ENCODE peak calls at places on chromosomes 3 and 15, in four cellular contexts. L, Z, N and I are unnamed samples.

GRCh38 chr3:18649666-18650363 is 224.7 kb upstream of the SATB1 start:
- DNase-seq in L (no peak), Z (no peak), N (no peak), I (no peak)

GRCh38 chr3:46321461-46322104 is 32.3 kb upstream of the CCR2 start:
- DNase-seq in L (no peak), Z (no peak), N (no peak), I (no peak)

GRCh38 chr3:185654758-185655145 is 68.7 kb downstream of the SENP2 start:
- DNase-seq in L (no peak), Z (no peak), N (no peak), I (no peak)

GRCh38 chr15:51991141-51991540 is 19.6 kb upstream of the LEO1 start:
- DNase-seq in L (no peak), Z (no peak), N (no peak), I (no peak)

GRCh38 chr3:16794251-16794650 is 90.5 kb upstream of the PLCL2 start:
- DNase-seq in L (no peak), Z (no peak), N (no peak), I (no peak)

GRCh38 chr15:78625621-78626280 is 5.0 kb upstream of the CHRNA3 start:
- DNase-seq in L (no peak), Z (no peak), N (no peak), I (no peak)

GRCh38 chr3:72288955-72289707 is 504.2 kb upstream of the PROK2 start:
- DNase-seq in L (no peak), Z (peak), N (peak), I (no peak)

GRCh38 chr3:42690766-42691680 is 5.7 kb downstream of the KLHL40 start:
- DNase-seq in L (no peak), Z (no peak), N (no peak), I (no peak)

GRCh38 chr3:50177346-50177745 is 14.1 kb upstream of the GNAT1 start:
- DNase-seq in L (peak), Z (no peak), N (no peak), I (no peak)

GRCh38 chr3:58274027-58274614 is 31.9 kb upstream of the RPP14 start:
- DNase-seq in L (no peak), Z (no peak), N (peak), I (no peak)

GRCh38 chr3:142778541-142778940 is 54.7 kb downstream of the TRPC1 start:
- DNase-seq in L (no peak), Z (no peak), N (no peak), I (no peak)

GRCh38 chr3:48899298-48899697 is 616 bp upstream of the SLC25A20 start:
- DNase-seq in L (no peak), Z (no peak), N (no peak), I (no peak)

GRCh38 chr15:87844031-87844430 is 412.5 kb downstream of the NTRK3 start:
- DNase-seq in L (no peak), Z (no peak), N (peak), I (no peak)

GRCh38 chr3:44529927-44530326 is 25.1 kb upstream of the ZKSCAN7 start:
- DNase-seq in L (no peak), Z (no peak), N (no peak), I (no peak)

GRCh38 chr3:146781059-146781458 is 175.9 kb upstream of the PLSCR5 start:
- DNase-seq in L (no peak), Z (no peak), N (no peak), I (no peak)

GRCh38 chr3:74883690-74884089 is 269.2 kb upstream of the CNTN3 start:
- DNase-seq in L (no peak), Z (no peak), N (no peak), I (no peak)

GRCh38 chr3:177750436-177750835 is 553.2 kb upstream of the TBL1XR1 start:
- DNase-seq in L (no peak), Z (no peak), N (no peak), I (no peak)

GRCh38 chr3:149638401-149639092 is 19.3 kb downstream of the WWTR1 start:
- DNase-seq in L (no peak), Z (no peak), N (peak), I (no peak)

GRCh38 chr3:15380980-15381890 is 46.1 kb downstream of the METTL6 start:
- DNase-seq in L (no peak), Z (no peak), N (no peak), I (no peak)

GRCh38 chr3:52092891-52093290 is 36.5 kb upstream of the DUSP7 start:
- DNase-seq in L (peak), Z (no peak), N (no peak), I (no peak)

GRCh38 chr15:55740479-55740878 is 2.5 kb downstream of the PRTG start:
- DNase-seq in L (no peak), Z (no peak), N (no peak), I (no peak)
- H3K4me3 ChIP-seq in L (no peak), Z (no peak), N (no peak), I (no peak)

GRCh38 chr15:58923696-58924300 is 9.7 kb downstream of the SLTM start:
- DNase-seq in L (no peak), Z (no peak), N (no peak), I (peak)
- H3K27ac ChIP-seq in L (no peak), Z (no peak), N (no peak), I (peak)

GRCh38 chr3:23760325-23760724 is 45.4 kb upstream of the UBE2E1 start:
- DNase-seq in L (no peak), Z (no peak), N (no peak), I (no peak)
- TF ChIP-seq CTCF in L (no peak), Z (no peak), N (peak), I (no peak)

GRCh38 chr15:41610048-41610447 is 50.2 kb upstream of the MGA start:
- DNase-seq in L (no peak), Z (no peak), N (peak), I (no peak)
- H3K4me3 ChIP-seq in L (no peak), Z (no peak), N (no peak), I (no peak)

GRCh38 chr3:12470111-12470510 is 14.2 kb upstream of the TSEN2 start:
- DNase-seq in L (no peak), Z (no peak), N (peak), I (no peak)
- H3K27ac ChIP-seq in L (no peak), Z (no peak), N (no peak), I (no peak)

GRCh38 chr15:90465930-90466567 is 63.7 kb upstream of the CRTC3 start:
- DNase-seq in L (no peak), Z (no peak), N (peak), I (peak)
- TF ChIP-seq CTCF in L (no peak), Z (no peak), N (no peak), I (no peak)

GRCh38 chr3:181726351-181727121 is 14.8 kb downstream of the SOX2 start:
- DNase-seq in L (no peak), Z (no peak), N (peak), I (no peak)
- H3K4me3 ChIP-seq in L (no peak), Z (peak), N (no peak), I (peak)

GRCh38 chr15:57592426-57592825 is 722 bp downstream of the MYZAP start:
- DNase-seq in L (no peak), Z (no peak), N (no peak), I (no peak)
- H3K27ac ChIP-seq in L (peak), Z (peak), N (no peak), I (peak)